ENCODE peak calls at places on chromosome 10, in seven cellular contexts. V is mucosa of descending colon, C is WERI-Rb-1, F is astrocyte of the spinal cord, K is B cell, N is RWPE2, E is neural crest cell. A is an unnamed sample.

GRCh38 chr10:110864662-110865140 is 7.0 kb upstream of the PDCD4 start:
- DNase-seq in K (peak), C (no peak), F (no peak), N (no peak), E (no peak), V (peak), A (no peak)

GRCh38 chr10:70714245-70714644 is 41.9 kb downstream of the ADAMTS14 start:
- DNase-seq in E (no peak), C (no peak), K (no peak), V (no peak), F (no peak), N (no peak), A (no peak)

GRCh38 chr10:133124357-133125211 is 35.4 kb upstream of the KNDC1 start:
- DNase-seq in N (peak), F (no peak), V (peak), E (peak), C (peak), K (no peak), A (peak)

GRCh38 chr10:68348265-68348741 is 15.6 kb upstream of the PBLD start:
- DNase-seq in C (peak), E (peak), V (peak), N (no peak), K (peak), F (peak), A (no peak)

GRCh38 chr10:113538131-113538530 is 14.7 kb upstream of the HABP2 start:
- DNase-seq in E (no peak), F (no peak), V (no peak), N (no peak), C (no peak), K (no peak), A (no peak)

GRCh38 chr10:14153570-14154055 is 177.1 kb downstream of the FRMD4A start:
- DNase-seq in C (peak), F (peak), K (no peak), N (no peak), V (no peak), E (no peak), A (no peak)

GRCh38 chr10:75497997-75498797 is 66.8 kb downstream of the LRMDA start:
- DNase-seq in K (no peak), F (no peak), N (no peak), C (peak), V (peak), E (no peak), A (no peak)

GRCh38 chr10:7756360-7756992 is 31.3 kb downstream of the KIN start:
- DNase-seq in N (no peak), C (peak), K (no peak), F (peak), V (peak), E (no peak), A (no peak)

GRCh38 chr10:124802313-124802675 is 675 bp downstream of the ABRAXAS2 start:
- DNase-seq in C (no peak), E (no peak), N (no peak), K (peak), F (no peak), V (peak), A (no peak)

GRCh38 chr10:128043259-128044045 is 82.8 kb downstream of the MKI67 start:
- DNase-seq in K (no peak), E (no peak), F (no peak), V (no peak), C (peak), N (peak), A (peak)

GRCh38 chr10:70914316-70914864 is 26.0 kb upstream of the PCBD1 start:
- DNase-seq in E (no peak), F (no peak), V (no peak), N (no peak), K (no peak), C (no peak), A (peak)

GRCh38 chr10:44913312-44914079 is 2.4 kb downstream of the TMEM72 start:
- DNase-seq in F (no peak), K (peak), E (no peak), N (no peak), V (no peak), C (peak), A (no peak)

GRCh38 chr10:3687510-3688081 is 97.4 kb downstream of the KLF6 start:
- DNase-seq in F (no peak), V (no peak), C (no peak), N (no peak), K (no peak), E (no peak), A (no peak)

GRCh38 chr10:27710009-27710408 is 35.6 kb downstream of the MKX start:
- DNase-seq in V (no peak), N (no peak), E (no peak), K (no peak), F (no peak), C (no peak), A (no peak)

GRCh38 chr10:12380999-12381398 is 31.7 kb downstream of the CAMK1D start:
- DNase-seq in C (no peak), F (no peak), E (no peak), K (no peak), V (no peak), N (no peak), A (no peak)

GRCh38 chr10:81018898-81019890 is 481.5 kb downstream of the SH2D4B start:
- DNase-seq in K (peak), F (peak), N (no peak), C (peak), E (peak), V (peak), A (no peak)

GRCh38 chr10:63478564-63478963 is 12.8 kb upstream of the JMJD1C start:
- DNase-seq in E (no peak), V (no peak), K (no peak), C (no peak), F (no peak), N (no peak), A (no peak)

GRCh38 chr10:63481815-63482421 is 16.1 kb upstream of the JMJD1C start:
- DNase-seq in C (no peak), F (no peak), K (no peak), V (no peak), N (no peak), E (no peak), A (no peak)

GRCh38 chr10:63487990-63488389 is 22.2 kb upstream of the JMJD1C start:
- DNase-seq in K (no peak), F (no peak), E (no peak), V (no peak), C (no peak), N (no peak), A (no peak)

GRCh38 chr10:63480237-63480636 is 14.5 kb upstream of the JMJD1C start:
- DNase-seq in V (peak), F (no peak), C (no peak), E (no peak), K (no peak), N (no peak), A (no peak)

GRCh38 chr10:63483983-63484382 is 18.2 kb upstream of the JMJD1C start:
- DNase-seq in E (no peak), V (no peak), C (no peak), N (no peak), F (no peak), K (no peak), A (no peak)
- TF ChIP-seq CTCF in E (no peak), V (no peak), C (no peak), N (no peak), F (no peak), K (no peak), A (no peak)

GRCh38 chr10:17412323-17412722 is 42.1 kb downstream of the ST8SIA6 start:
- DNase-seq in C (no peak), V (no peak), F (no peak), E (no peak), N (no peak), K (no peak), A (no peak)
- TF ChIP-seq CTCF in C (peak), V (no peak), F (no peak), E (no peak), N (peak), K (no peak), A (no peak)

GRCh38 chr10:73768881-73769280 is 13.0 kb upstream of the CHCHD1 start:
- DNase-seq in V (peak), N (no peak), K (peak), E (no peak), F (no peak), C (no peak), A (no peak)
- TF ChIP-seq CTCF in V (no peak), N (no peak), K (peak), E (no peak), F (no peak), C (no peak), A (no peak)

DNA sequence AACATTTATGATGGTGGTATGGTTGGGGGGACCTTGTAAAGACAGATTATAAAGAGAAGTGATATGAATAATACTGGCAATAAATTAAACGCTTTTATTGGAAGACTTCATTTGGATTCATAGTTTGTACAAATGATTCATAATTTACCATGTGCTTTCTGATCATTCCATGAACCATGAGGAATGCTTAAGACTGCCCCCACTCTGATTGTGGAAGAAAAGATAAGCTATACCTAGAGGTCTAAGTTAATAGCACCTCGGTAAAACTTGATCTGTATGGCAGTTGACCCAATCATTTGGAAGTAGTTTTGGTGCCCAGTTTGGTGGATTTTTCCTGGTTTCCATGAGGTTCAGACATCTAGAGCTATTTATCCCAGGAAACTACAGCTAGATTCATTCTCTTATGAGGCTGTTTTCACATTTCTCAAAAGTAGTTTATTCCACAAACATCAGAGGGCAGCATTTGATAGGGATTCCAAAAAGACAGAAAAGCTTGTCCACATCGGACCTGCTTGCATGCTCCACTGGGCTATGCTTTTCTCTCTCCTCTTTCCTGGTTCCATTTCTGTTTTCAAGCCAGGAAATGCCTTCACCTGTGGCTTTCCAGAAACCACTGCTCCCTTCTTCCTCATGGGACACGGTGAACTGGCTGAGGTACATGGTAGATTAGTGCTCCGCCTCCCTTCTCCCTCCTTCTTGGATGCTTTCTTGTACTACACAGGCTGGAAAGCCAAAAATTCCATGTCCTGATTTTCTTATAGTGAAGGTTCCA is 29.2 kb downstream of the TFAM start:
- DNase-seq in K (no peak), E (no peak), N (no peak), V (no peak), F (peak), C (no peak), A (no peak)
- TF ChIP-seq CTCF in K (no peak), E (no peak), N (peak), V (no peak), F (peak), C (no peak), A (peak)

A was measured in chondrocyte.